ENCODE peak calls at places on chromosomes 7 and 10, in six cellular contexts. One of them, this sample, is unnamed.

GRCh38 chr10:35426657-35427056 is 90.3 kb downstream of the CCNY start:
- DNase-seq in NCI-H1048: no peak
- DNase-seq in astrocyte of the cerebellum: no peak
- DNase-seq in NCI-H1417: no peak
- DNase-seq in GF-D8: no peak
- DNase-seq in stimulated activated CD4-positive, alpha-beta T cell treated with anti-CD3 and anti-CD28 coated beads, Interleukin-4, amount 100 ng/mL, for 4 hours: no peak
- DNase-seq in this sample: no peak

GRCh38 chr7:100247152-100247757 is 27.5 kb downstream of the PVRIG start:
- DNase-seq in stimulated activated CD4-positive, alpha-beta T cell treated with anti-CD3 and anti-CD28 coated beads, Interleukin-4, amount 100 ng/mL, for 4 hours: no peak
- DNase-seq in NCI-H1048: no peak
- DNase-seq in GF-D8: no peak
- DNase-seq in NCI-H1417: peak
- DNase-seq in astrocyte of the cerebellum: peak
- DNase-seq in this sample: peak

GRCh38 chr7:135877799-135878198 is 99.4 kb downstream of the MTPN start:
- DNase-seq in NCI-H1417: peak
- DNase-seq in NCI-H1048: no peak
- DNase-seq in stimulated activated CD4-positive, alpha-beta T cell treated with anti-CD3 and anti-CD28 coated beads, Interleukin-4, amount 100 ng/mL, for 4 hours: no peak
- DNase-seq in GF-D8: no peak
- DNase-seq in astrocyte of the cerebellum: peak
- DNase-seq in this sample: no peak

GRCh38 chr7:149071641-149072437 is 18.7 kb downstream of the ZNF786 start:
- DNase-seq in NCI-H1417: no peak
- DNase-seq in NCI-H1048: no peak
- DNase-seq in astrocyte of the cerebellum: no peak
- DNase-seq in GF-D8: no peak
- DNase-seq in stimulated activated CD4-positive, alpha-beta T cell treated with anti-CD3 and anti-CD28 coated beads, Interleukin-4, amount 100 ng/mL, for 4 hours: peak
- DNase-seq in this sample: no peak

GRCh38 chr7:48964074-48964473 is 39.7 kb downstream of the CDC14C start:
- DNase-seq in NCI-H1048: no peak
- DNase-seq in astrocyte of the cerebellum: peak
- DNase-seq in GF-D8: peak
- DNase-seq in NCI-H1417: no peak
- DNase-seq in stimulated activated CD4-positive, alpha-beta T cell treated with anti-CD3 and anti-CD28 coated beads, Interleukin-4, amount 100 ng/mL, for 4 hours: no peak
- DNase-seq in this sample: no peak

GRCh38 chr10:36425140-36425797 is 700.1 kb upstream of the ANKRD30A start:
- DNase-seq in NCI-H1417: no peak
- DNase-seq in NCI-H1048: no peak
- DNase-seq in stimulated activated CD4-positive, alpha-beta T cell treated with anti-CD3 and anti-CD28 coated beads, Interleukin-4, amount 100 ng/mL, for 4 hours: no peak
- DNase-seq in astrocyte of the cerebellum: no peak
- DNase-seq in GF-D8: no peak
- DNase-seq in this sample: no peak

GRCh38 chr7:11082552-11083213 is 109.0 kb downstream of the PHF14 start:
- DNase-seq in astrocyte of the cerebellum: no peak
- DNase-seq in NCI-H1417: no peak
- DNase-seq in stimulated activated CD4-positive, alpha-beta T cell treated with anti-CD3 and anti-CD28 coated beads, Interleukin-4, amount 100 ng/mL, for 4 hours: no peak
- DNase-seq in GF-D8: no peak
- DNase-seq in NCI-H1048: no peak
- DNase-seq in this sample: no peak

GRCh38 chr7:36076073-36076472 is 77.0 kb upstream of the EEPD1 start:
- DNase-seq in NCI-H1048: no peak
- DNase-seq in NCI-H1417: peak
- DNase-seq in stimulated activated CD4-positive, alpha-beta T cell treated with anti-CD3 and anti-CD28 coated beads, Interleukin-4, amount 100 ng/mL, for 4 hours: no peak
- DNase-seq in GF-D8: no peak
- DNase-seq in astrocyte of the cerebellum: no peak
- DNase-seq in this sample: no peak

GRCh38 chr7:38846280-38846679 is 62.7 kb downstream of the VPS41 start:
- DNase-seq in stimulated activated CD4-positive, alpha-beta T cell treated with anti-CD3 and anti-CD28 coated beads, Interleukin-4, amount 100 ng/mL, for 4 hours: no peak
- DNase-seq in GF-D8: no peak
- DNase-seq in NCI-H1048: no peak
- DNase-seq in astrocyte of the cerebellum: no peak
- DNase-seq in NCI-H1417: no peak
- DNase-seq in this sample: no peak

GRCh38 chr10:86661161-86662025 is 6.9 kb upstream of the LDB3 start:
- DNase-seq in astrocyte of the cerebellum: no peak
- DNase-seq in NCI-H1048: no peak
- DNase-seq in GF-D8: no peak
- DNase-seq in stimulated activated CD4-positive, alpha-beta T cell treated with anti-CD3 and anti-CD28 coated beads, Interleukin-4, amount 100 ng/mL, for 4 hours: no peak
- DNase-seq in NCI-H1417: no peak
- DNase-seq in this sample: peak

GRCh38 chr7:44977956-44978355 is 859 bp downstream of the MYO1G start:
- DNase-seq in stimulated activated CD4-positive, alpha-beta T cell treated with anti-CD3 and anti-CD28 coated beads, Interleukin-4, amount 100 ng/mL, for 4 hours: no peak
- DNase-seq in GF-D8: peak
- DNase-seq in NCI-H1048: no peak
- DNase-seq in astrocyte of the cerebellum: no peak
- DNase-seq in NCI-H1417: peak
- DNase-seq in this sample: no peak

GRCh38 chr10:70619271-70620019 is 16.9 kb upstream of the PRF1 start:
- DNase-seq in NCI-H1048: no peak
- DNase-seq in GF-D8: no peak
- DNase-seq in stimulated activated CD4-positive, alpha-beta T cell treated with anti-CD3 and anti-CD28 coated beads, Interleukin-4, amount 100 ng/mL, for 4 hours: no peak
- DNase-seq in astrocyte of the cerebellum: no peak
- DNase-seq in NCI-H1417: peak
- DNase-seq in this sample: no peak

GRCh38 chr7:99665312-99665759 is 14.5 kb downstream of the CYP3A5 start:
- DNase-seq in NCI-H1048: no peak
- DNase-seq in astrocyte of the cerebellum: no peak
- DNase-seq in NCI-H1417: no peak
- DNase-seq in stimulated activated CD4-positive, alpha-beta T cell treated with anti-CD3 and anti-CD28 coated beads, Interleukin-4, amount 100 ng/mL, for 4 hours: no peak
- DNase-seq in GF-D8: no peak
- DNase-seq in this sample: no peak

GRCh38 chr7:130930260-130930659 is 196.3 kb upstream of the KLF14 start:
- DNase-seq in NCI-H1417: no peak
- DNase-seq in astrocyte of the cerebellum: no peak
- DNase-seq in NCI-H1048: no peak
- DNase-seq in stimulated activated CD4-positive, alpha-beta T cell treated with anti-CD3 and anti-CD28 coated beads, Interleukin-4, amount 100 ng/mL, for 4 hours: no peak
- DNase-seq in GF-D8: no peak
- DNase-seq in this sample: no peak

GRCh38 chr7:116524609-116525297 is at the start of gene CAV1:
- DNase-seq in NCI-H1417: peak
- DNase-seq in astrocyte of the cerebellum: peak
- DNase-seq in GF-D8: no peak
- DNase-seq in stimulated activated CD4-positive, alpha-beta T cell treated with anti-CD3 and anti-CD28 coated beads, Interleukin-4, amount 100 ng/mL, for 4 hours: peak
- DNase-seq in NCI-H1048: no peak
- DNase-seq in this sample: peak

GRCh38 chr7:23383225-23383624 is 84.1 kb downstream of the MALSU1 start:
- DNase-seq in GF-D8: no peak
- DNase-seq in NCI-H1048: no peak
- DNase-seq in astrocyte of the cerebellum: no peak
- DNase-seq in stimulated activated CD4-positive, alpha-beta T cell treated with anti-CD3 and anti-CD28 coated beads, Interleukin-4, amount 100 ng/mL, for 4 hours: no peak
- DNase-seq in NCI-H1417: no peak
- DNase-seq in this sample: no peak

GRCh38 chr10:103021150-103021896 is 103.2 kb downstream of the CNNM2 start:
- DNase-seq in astrocyte of the cerebellum: no peak
- DNase-seq in stimulated activated CD4-positive, alpha-beta T cell treated with anti-CD3 and anti-CD28 coated beads, Interleukin-4, amount 100 ng/mL, for 4 hours: no peak
- DNase-seq in NCI-H1048: no peak
- DNase-seq in GF-D8: no peak
- DNase-seq in NCI-H1417: no peak
- DNase-seq in this sample: no peak

GRCh38 chr7:27767374-27767773 is 27.4 kb downstream of the TAX1BP1 start:
- DNase-seq in GF-D8: peak
- DNase-seq in NCI-H1048: no peak
- DNase-seq in NCI-H1417: no peak
- DNase-seq in astrocyte of the cerebellum: no peak
- DNase-seq in stimulated activated CD4-positive, alpha-beta T cell treated with anti-CD3 and anti-CD28 coated beads, Interleukin-4, amount 100 ng/mL, for 4 hours: no peak
- DNase-seq in this sample: no peak

GRCh38 chr7:142716596-142716995 is 32.7 kb upstream of the PRSS1 start:
- DNase-seq in NCI-H1048: no peak
- DNase-seq in GF-D8: peak
- DNase-seq in astrocyte of the cerebellum: no peak
- DNase-seq in NCI-H1417: no peak
- DNase-seq in stimulated activated CD4-positive, alpha-beta T cell treated with anti-CD3 and anti-CD28 coated beads, Interleukin-4, amount 100 ng/mL, for 4 hours: no peak
- DNase-seq in this sample: no peak

GRCh38 chr7:32200593-32200992 is 130.4 kb upstream of the PDE1C start:
- DNase-seq in astrocyte of the cerebellum: no peak
- DNase-seq in stimulated activated CD4-positive, alpha-beta T cell treated with anti-CD3 and anti-CD28 coated beads, Interleukin-4, amount 100 ng/mL, for 4 hours: no peak
- DNase-seq in GF-D8: no peak
- DNase-seq in NCI-H1048: no peak
- DNase-seq in NCI-H1417: no peak
- DNase-seq in this sample: no peak

GRCh38 chr10:108904163-108904878 is 1019.0 kb downstream of the XPNPEP1 start:
- DNase-seq in NCI-H1417: no peak
- DNase-seq in stimulated activated CD4-positive, alpha-beta T cell treated with anti-CD3 and anti-CD28 coated beads, Interleukin-4, amount 100 ng/mL, for 4 hours: no peak
- DNase-seq in NCI-H1048: no peak
- DNase-seq in GF-D8: no peak
- DNase-seq in astrocyte of the cerebellum: peak
- DNase-seq in this sample: no peak